ENCODE peak calls at places on chromosomes 6 and 20, in four cellular contexts. L is HepG2, F is GM12878, P is K562. U is an unnamed sample.
A peak's percentile ranks its signal among the peaks of the same experiment; 100 is the strongest.

GRCh38 chr6:143885116-143885515 is 20.8 kb downstream of the ZC2HC1B start:
- DNase-seq in P (no peak), F (no peak), L (no peak), U (no peak)

GRCh38 chr6:2816158-2816557 is 25.5 kb downstream of the SERPINB1 start:
- DNase-seq in F (no peak), L (no peak), P (no peak), U (no peak)

GRCh38 chr20:62318411-62319345 is 15.9 kb downstream of the ADRM1 start:
- DNase-seq in P (no peak), L (no peak), F (no peak), U (no peak)

GRCh38 chr20:7490288-7490687 is 450.0 kb downstream of the HAO1 start:
- DNase-seq in P (no peak), L (no peak), F (no peak), U (no peak)

GRCh38 chr6:158409451-158409850 is 97.2 kb downstream of the TULP4 start:
- DNase-seq in P (peak; percentile 56), F (no peak), L (no peak), U (no peak)

GRCh38 chr6:165605901-165606739 is 56.9 kb downstream of the PDE10A start:
- DNase-seq in L (no peak), P (no peak), F (no peak), U (no peak)

GRCh38 chr20:32141465-32141980 is 32.0 kb downstream of the TM9SF4 start:
- DNase-seq in L (no peak), F (no peak), P (no peak), U (no peak)

GRCh38 chr6:148747493-148748160 is 797 bp downstream of the UST start:
- DNase-seq in P (no peak), L (no peak), F (no peak), U (peak; percentile 56)

GRCh38 chr6:169997930-169998218 is 246.5 kb downstream of the ERMARD start:
- DNase-seq in L (no peak), F (no peak), P (no peak), U (no peak)

GRCh38 chr6:158049055-158050028 is 67.7 kb downstream of the SYNJ2 start:
- DNase-seq in L (peak; percentile 91), F (no peak), P (peak; percentile 81), U (no peak)

GRCh38 chr20:36153754-36154695 is 515 bp upstream of the EPB41L1 start:
- DNase-seq in F (no peak), P (peak; percentile 56), L (peak; percentile 74), U (peak; percentile 76)

GRCh38 chr20:45752747-45753146 is 30.6 kb downstream of the SPINT4 start:
- DNase-seq in L (no peak), P (no peak), F (peak; percentile 13), U (no peak)

DNA sequence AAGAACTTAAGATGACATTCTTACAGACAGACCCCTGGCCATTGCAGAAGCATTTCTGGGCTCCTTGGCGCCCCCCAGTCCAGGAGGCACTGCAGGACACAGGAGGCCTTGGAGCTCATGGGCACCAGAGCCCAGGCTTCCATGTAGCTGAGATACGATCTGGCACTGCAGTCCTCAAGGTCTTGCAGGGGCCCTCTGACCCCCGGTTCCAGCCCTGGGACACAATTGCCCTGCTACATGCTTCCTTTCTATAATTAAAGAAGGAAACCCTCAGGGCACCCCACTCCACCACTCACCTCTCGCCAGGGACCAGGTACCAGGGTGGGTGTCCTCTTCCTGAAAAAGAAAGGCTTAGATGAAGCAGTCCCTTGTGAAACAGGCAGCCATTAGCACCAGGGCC is 33.6 kb downstream of the WFDC3 start:
- DNase-seq in P (no peak), L (no peak), F (no peak), U (no peak)
- TF ChIP-seq TARDBP in P (no peak), L (no peak), F (no peak), U (no peak)

GRCh38 chr20:46243707-46244628 is 64.3 kb downstream of the CDH22 start:
- DNase-seq in P (no peak), F (no peak), L (no peak), U (peak; percentile 44)
- TF ChIP-seq FOXK2 in P (no peak), F (no peak), L (no peak), U (no peak)

GRCh38 chr20:18191336-18191735 is 53.7 kb downstream of the KAT14 start:
- DNase-seq in F (no peak), L (peak; percentile 18), P (no peak), U (no peak)
- TF ChIP-seq TARDBP in F (no peak), L (no peak), P (no peak), U (no peak)

GRCh38 chr20:38044685-38045084 is 11.1 kb downstream of the RPRD1B start:
- DNase-seq in F (no peak), L (no peak), P (no peak), U (no peak)

GRCh38 chr20:38043512-38044300 is 10.2 kb downstream of the RPRD1B start:
- DNase-seq in F (no peak), L (no peak), P (no peak), U (no peak)

GRCh38 chr20:38050691-38051090 is 17.1 kb downstream of the RPRD1B start:
- DNase-seq in F (no peak), L (no peak), P (no peak), U (no peak)

GRCh38 chr20:38049800-38050199 is 16.3 kb downstream of the RPRD1B start:
- DNase-seq in P (no peak), F (no peak), L (peak; percentile 62), U (no peak)

DNA sequence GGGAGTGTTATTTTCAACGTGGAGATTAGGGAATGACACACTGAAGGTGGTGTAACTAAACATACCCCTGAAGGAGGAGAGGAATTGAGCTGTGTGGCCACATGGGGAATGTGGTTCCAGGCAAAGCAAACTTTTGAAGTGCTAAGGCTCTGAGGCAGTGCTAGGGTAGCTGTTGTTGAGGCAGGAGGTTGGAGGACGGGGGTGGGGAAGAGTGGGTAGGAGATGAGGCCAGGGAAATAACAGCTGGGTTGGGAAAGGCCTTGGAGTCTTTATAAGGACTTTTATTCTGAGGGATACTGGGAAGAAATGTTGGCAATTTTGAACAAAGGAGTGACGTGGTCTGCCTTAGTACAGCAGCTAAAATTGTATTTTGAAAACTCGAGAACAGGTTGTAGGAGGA is 13.0 kb downstream of the RPRD1B start:
- DNase-seq in L (no peak), P (no peak), F (no peak), U (no peak)
- TF ChIP-seq FOXK2 in L (no peak), P (no peak), F (no peak), U (no peak)

GRCh38 chr6:13427838-13428527 is 59.4 kb downstream of the GFOD1 start:
- DNase-seq in F (peak; percentile 98), P (peak; percentile 34), L (no peak), U (no peak)
- TF ChIP-seq TARDBP in F (peak; percentile 40), P (no peak), L (no peak), U (no peak)

GRCh38 chr6:45171380-45171779 is 156.8 kb upstream of the RUNX2 start:
- DNase-seq in P (no peak), L (no peak), F (no peak), U (no peak)

GRCh38 chr6:45170309-45170708 is 157.8 kb upstream of the RUNX2 start:
- DNase-seq in L (no peak), F (no peak), P (no peak), U (no peak)

GRCh38 chr6:45175272-45175671 is 152.9 kb upstream of the RUNX2 start:
- DNase-seq in P (no peak), L (no peak), F (no peak), U (no peak)

GRCh38 chr6:45169815-45170214 is 158.3 kb upstream of the RUNX2 start:
- DNase-seq in L (no peak), P (no peak), F (no peak), U (peak; percentile 12)

DNA sequence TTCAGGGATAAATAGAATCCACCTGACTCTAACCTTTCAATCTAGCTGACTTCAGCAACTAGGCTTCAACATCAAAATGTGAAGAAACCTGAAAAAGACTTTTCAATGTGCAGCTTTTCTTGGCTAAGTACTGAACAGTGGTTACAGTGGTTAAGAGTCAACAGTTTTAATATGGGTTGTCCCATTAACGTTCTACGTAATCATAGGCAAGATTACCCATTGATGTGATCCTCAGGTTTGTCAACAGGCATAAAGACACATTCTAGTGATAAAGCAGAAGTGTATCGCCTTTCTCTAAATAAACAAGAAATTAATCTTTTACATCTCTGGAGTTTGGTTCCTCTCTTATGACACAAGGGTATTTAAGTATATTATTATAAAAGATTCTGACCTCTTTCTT is 154.1 kb upstream of the RUNX2 start:
- DNase-seq in P (no peak), L (no peak), F (no peak), U (no peak)
- TF ChIP-seq FOXK2 in P (no peak), L (no peak), F (no peak), U (no peak)

GRCh38 chr6:73484438-73484837 is 22.9 kb downstream of the MTO1 start:
- DNase-seq in F (no peak), P (no peak), L (no peak), U (no peak)
- TF ChIP-seq TARDBP in F (no peak), P (no peak), L (no peak), U (no peak)

GRCh38 chr6:78629154-78629721 is 238.1 kb upstream of the IRAK1BP1 start:
- DNase-seq in F (no peak), L (no peak), P (no peak), U (no peak)
- TF ChIP-seq FOXK2 in F (no peak), L (no peak), P (no peak), U (no peak)